ENCODE peak calls at places on chromosomes 12 and 14, in five cellular contexts. V is NCI-H1694, E is fibroblast of the aortic adventitia, G is RWPE1, Y is astrocyte of the spinal cord. J is an unnamed sample.

GRCh38 chr14:104387385-104388010 is 192.1 kb upstream of the C14orf180 start:
- DNase-seq in V (no peak), E (no peak), G (no peak), Y (no peak), J (no peak)

GRCh38 chr14:93753647-93754046 is 34.6 kb downstream of the PRIMA1 start:
- DNase-seq in V (no peak), E (no peak), G (no peak), Y (no peak), J (no peak)

GRCh38 chr12:111780615-111781014 is 13.9 kb downstream of the ALDH2 start:
- DNase-seq in V (no peak), E (no peak), G (no peak), Y (no peak), J (no peak)

GRCh38 chr14:69571879-69572633 is 2.6 kb downstream of the CCDC177 start:
- DNase-seq in V (no peak), E (no peak), G (no peak), Y (no peak), J (no peak)

GRCh38 chr12:41096797-41097196 is 91.3 kb upstream of the PDZRN4 start:
- DNase-seq in V (no peak), E (no peak), G (no peak), Y (no peak), J (no peak)

GRCh38 chr12:10175849-10176641 is 2.8 kb upstream of the TMEM52B start:
- DNase-seq in V (no peak), E (no peak), G (peak), Y (no peak), J (no peak)

GRCh38 chr14:69346710-69347109 is 51.4 kb downstream of the ERH start:
- DNase-seq in V (peak), E (no peak), G (no peak), Y (no peak), J (no peak)

GRCh38 chr12:32312049-32312670 is 87.2 kb upstream of the FGD4 start:
- DNase-seq in V (peak), E (peak), G (peak), Y (peak), J (no peak)

GRCh38 chr14:76473381-76474263 is 97.7 kb downstream of the ESRRB start:
- DNase-seq in V (no peak), E (peak), G (peak), Y (peak), J (no peak)

GRCh38 chr12:117272690-117273089 is 82.4 kb upstream of the FBXO21 start:
- DNase-seq in V (no peak), E (no peak), G (no peak), Y (no peak), J (no peak)

GRCh38 chr12:104011265-104011664 is 38.7 kb downstream of the GLT8D2 start:
- DNase-seq in V (no peak), E (peak), G (peak), Y (peak), J (no peak)

GRCh38 chr14:92675421-92675820 is 73.0 kb downstream of the LGMN start:
- DNase-seq in V (no peak), E (no peak), G (no peak), Y (no peak), J (no peak)